ENCODE peak calls at places on chromosomes 16 and 17, in four cellular contexts. One of them, this sample, is unnamed. For H3K9me3 and H3K4me1, the result is how much of the 10 kb centered on the place peaks cover.

GRCh38 chr17:77284023-77284617 is 143.4 kb downstream of the SEC14L1 start:
- DNase-seq in adipocyte: no peak
- DNase-seq in lung: no peak
- DNase-seq in effector memory CD4-positive, alpha-beta T cell: no peak
- DNase-seq in this sample: no peak

GRCh38 chr17:31136319-31136718 is 41.5 kb downstream of the NF1 start:
- DNase-seq in adipocyte: peak
- DNase-seq in effector memory CD4-positive, alpha-beta T cell: no peak
- DNase-seq in lung: no peak
- DNase-seq in this sample: no peak

GRCh38 chr17:57275365-57275764 is 19.0 kb downstream of the MSI2 start:
- DNase-seq in adipocyte: no peak
- DNase-seq in lung: no peak
- DNase-seq in effector memory CD4-positive, alpha-beta T cell: no peak
- DNase-seq in this sample: no peak

GRCh38 chr16:58678716-58679115 is 5.9 kb downstream of the SLC38A7 start:
- DNase-seq in adipocyte: peak
- DNase-seq in effector memory CD4-positive, alpha-beta T cell: no peak
- DNase-seq in lung: no peak
- DNase-seq in this sample: no peak

GRCh38 chr17:65662166-65662565 is 100.7 kb upstream of the AXIN2 start:
- DNase-seq in lung: no peak
- DNase-seq in adipocyte: peak
- DNase-seq in effector memory CD4-positive, alpha-beta T cell: no peak
- DNase-seq in this sample: no peak

GRCh38 chr16:12257926-12258561 is 281.5 kb downstream of the SNX29 start:
- DNase-seq in adipocyte: no peak
- DNase-seq in effector memory CD4-positive, alpha-beta T cell: no peak
- DNase-seq in lung: no peak
- DNase-seq in this sample: peak

GRCh38 chr17:79949646-79950292 is 85.9 kb downstream of the TBC1D16 start:
- DNase-seq in adipocyte: no peak
- DNase-seq in lung: no peak
- DNase-seq in effector memory CD4-positive, alpha-beta T cell: no peak
- DNase-seq in this sample: no peak

GRCh38 chr16:19785512-19786130 is 67.5 kb downstream of the IQCK start:
- DNase-seq in effector memory CD4-positive, alpha-beta T cell: no peak
- DNase-seq in adipocyte: no peak
- DNase-seq in lung: no peak
- DNase-seq in this sample: no peak

GRCh38 chr17:77036841-77037381 is 103.9 kb upstream of the SEC14L1 start:
- DNase-seq in lung: no peak
- DNase-seq in adipocyte: no peak
- DNase-seq in effector memory CD4-positive, alpha-beta T cell: no peak
- DNase-seq in this sample: peak

GRCh38 chr16:28264656-28265055 is 27.7 kb upstream of the SBK1 start:
- DNase-seq in effector memory CD4-positive, alpha-beta T cell: no peak
- DNase-seq in lung: peak
- DNase-seq in adipocyte: peak
- DNase-seq in this sample: peak

GRCh38 chr16:78227855-78228254 is 128.4 kb downstream of the WWOX start:
- DNase-seq in lung: peak
- DNase-seq in effector memory CD4-positive, alpha-beta T cell: no peak
- DNase-seq in adipocyte: no peak
- DNase-seq in this sample: no peak

GRCh38 chr17:77616243-77616731 is 342.2 kb upstream of the TNRC6C start:
- DNase-seq in effector memory CD4-positive, alpha-beta T cell: no peak
- DNase-seq in adipocyte: no peak
- DNase-seq in lung: no peak
- DNase-seq in this sample: no peak

GRCh38 chr17:61389670-61390478 is 9.8 kb upstream of the TBX2 start:
- DNase-seq in adipocyte: peak
- DNase-seq in lung: no peak
- DNase-seq in effector memory CD4-positive, alpha-beta T cell: no peak
- DNase-seq in this sample: no peak

GRCh38 chr17:66667491-66668030 is 167.4 kb upstream of the CACNG5 start:
- DNase-seq in effector memory CD4-positive, alpha-beta T cell: peak
- DNase-seq in lung: no peak
- DNase-seq in adipocyte: no peak
- DNase-seq in this sample: no peak

GRCh38 chr17:51435641-51436091 is 175.3 kb downstream of the UTP18 start:
- DNase-seq in effector memory CD4-positive, alpha-beta T cell: peak
- DNase-seq in lung: peak
- DNase-seq in adipocyte: no peak
- DNase-seq in this sample: no peak

GRCh38 chr16:53131363-53132071 is 76.7 kb downstream of the CHD9 start:
- DNase-seq in lung: peak
- DNase-seq in effector memory CD4-positive, alpha-beta T cell: peak
- DNase-seq in adipocyte: peak
- DNase-seq in this sample: peak

GRCh38 chr17:57767561-57767960 is 22.5 kb upstream of the CCDC182 start:
- DNase-seq in adipocyte: no peak
- DNase-seq in lung: no peak
- DNase-seq in effector memory CD4-positive, alpha-beta T cell: no peak
- DNase-seq in this sample: no peak

GRCh38 chr17:1323336-1323735 is 43.9 kb downstream of the TRARG1 start:
- DNase-seq in effector memory CD4-positive, alpha-beta T cell: no peak
- DNase-seq in lung: no peak
- DNase-seq in adipocyte: peak
- DNase-seq in this sample: no peak

GRCh38 chr16:56697456-56698155 is 15.3 kb downstream of the MT1X start:
- DNase-seq in adipocyte: no peak
- DNase-seq in lung: no peak
- DNase-seq in effector memory CD4-positive, alpha-beta T cell: no peak
- DNase-seq in this sample: no peak

GRCh38 chr17:58121925-58122324 is 26.3 kb upstream of the OR4D1 start:
- DNase-seq in adipocyte: peak
- DNase-seq in lung: no peak
- DNase-seq in effector memory CD4-positive, alpha-beta T cell: no peak
- DNase-seq in this sample: peak

GRCh38 chr17:13572581-13572980 is 29.1 kb downstream of the HS3ST3A1 start:
- DNase-seq in lung: no peak
- DNase-seq in effector memory CD4-positive, alpha-beta T cell: no peak
- DNase-seq in adipocyte: no peak
- DNase-seq in this sample: no peak

GRCh38 chr16:89720520-89720858 is 209 bp downstream of the VPS9D1 start:
- DNase-seq in effector memory CD4-positive, alpha-beta T cell: no peak
- DNase-seq in lung: peak
- DNase-seq in adipocyte: no peak
- DNase-seq in this sample: peak

GRCh38 chr17:39756376-39757079 is 18.8 kb downstream of the GRB7 start:
- DNase-seq in adipocyte: no peak
- DNase-seq in effector memory CD4-positive, alpha-beta T cell: no peak
- DNase-seq in lung: no peak
- DNase-seq in this sample: no peak

GRCh38 chr17:66580601-66581385 is 254.1 kb upstream of the CACNG5 start:
- DNase-seq in lung: peak
- DNase-seq in adipocyte: peak
- DNase-seq in effector memory CD4-positive, alpha-beta T cell: no peak
- DNase-seq in this sample: peak

GRCh38 chr16:35391328-35391727 is 1931.9 kb downstream of the TP53TG3F start:
- DNase-seq in lung: peak
- DNase-seq in effector memory CD4-positive, alpha-beta T cell: no peak
- DNase-seq in adipocyte: peak
- DNase-seq in this sample: no peak

DNA sequence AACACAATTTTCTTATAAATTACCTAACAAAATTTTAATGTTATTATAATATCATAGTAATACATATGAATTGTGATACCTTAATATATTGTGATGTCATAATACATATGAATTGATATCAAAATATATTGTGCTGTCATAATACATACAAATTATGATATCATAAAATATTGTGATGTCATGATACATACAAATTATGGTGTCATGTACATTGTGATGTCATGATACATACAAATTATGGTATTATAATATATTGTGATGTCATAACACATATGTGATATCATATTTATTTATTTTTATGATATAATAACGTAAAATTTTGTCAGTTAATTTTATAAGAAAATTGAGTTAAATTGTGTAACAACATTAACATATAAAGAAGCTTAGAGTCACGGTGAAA is 1927.2 kb downstream of the TP53TG3F start:
- DNase-seq in adipocyte: no peak
- DNase-seq in lung: no peak
- DNase-seq in effector memory CD4-positive, alpha-beta T cell: no peak
- DNase-seq in this sample: no peak
- H3K9me3 ChIP-seq in adipocyte: under half
- H3K9me3 ChIP-seq in lung: under half
- H3K9me3 ChIP-seq in effector memory CD4-positive, alpha-beta T cell: under half
- H3K9me3 ChIP-seq in this sample: under half

GRCh38 chr17:67836205-67836987 is 11.1 kb downstream of the BPTF start:
- DNase-seq in effector memory CD4-positive, alpha-beta T cell: no peak
- DNase-seq in adipocyte: peak
- DNase-seq in lung: peak
- DNase-seq in this sample: no peak

GRCh38 chr17:67833946-67834631 is 8.8 kb downstream of the BPTF start:
- DNase-seq in lung: no peak
- DNase-seq in effector memory CD4-positive, alpha-beta T cell: no peak
- DNase-seq in adipocyte: no peak
- DNase-seq in this sample: no peak

GRCh38 chr17:67841992-67842391 is 16.7 kb downstream of the BPTF start:
- DNase-seq in lung: no peak
- DNase-seq in adipocyte: no peak
- DNase-seq in effector memory CD4-positive, alpha-beta T cell: no peak
- DNase-seq in this sample: no peak

GRCh38 chr17:67834634-67835033 is 9.3 kb downstream of the BPTF start:
- DNase-seq in adipocyte: no peak
- DNase-seq in lung: peak
- DNase-seq in effector memory CD4-positive, alpha-beta T cell: no peak
- DNase-seq in this sample: no peak

GRCh38 chr17:67837965-67838364 is 12.7 kb downstream of the BPTF start:
- DNase-seq in adipocyte: no peak
- DNase-seq in effector memory CD4-positive, alpha-beta T cell: no peak
- DNase-seq in lung: no peak
- DNase-seq in this sample: no peak
- H3K4me1 ChIP-seq in adipocyte: under half
- H3K4me1 ChIP-seq in effector memory CD4-positive, alpha-beta T cell: under half
- H3K4me1 ChIP-seq in lung: under half
- H3K4me1 ChIP-seq in this sample: under half

GRCh38 chr17:54455251-54455868 is 445.3 kb upstream of the TOM1L1 start:
- DNase-seq in effector memory CD4-positive, alpha-beta T cell: no peak
- DNase-seq in lung: no peak
- DNase-seq in adipocyte: no peak
- DNase-seq in this sample: no peak
- H3K4me3 ChIP-seq in effector memory CD4-positive, alpha-beta T cell: no peak
- H3K4me3 ChIP-seq in lung: no peak
- H3K4me3 ChIP-seq in adipocyte: no peak
- H3K4me3 ChIP-seq in this sample: no peak

GRCh38 chr16:51407921-51408320 is 256.9 kb upstream of the SALL1 start:
- DNase-seq in lung: no peak
- DNase-seq in adipocyte: no peak
- DNase-seq in effector memory CD4-positive, alpha-beta T cell: no peak
- DNase-seq in this sample: no peak
- H3K9me3 ChIP-seq in lung: under half
- H3K9me3 ChIP-seq in adipocyte: under half
- H3K9me3 ChIP-seq in effector memory CD4-positive, alpha-beta T cell: under half
- H3K9me3 ChIP-seq in this sample: under half

GRCh38 chr16:88202207-88202745 is 180.5 kb upstream of the ZNF469 start:
- DNase-seq in effector memory CD4-positive, alpha-beta T cell: no peak
- DNase-seq in lung: no peak
- DNase-seq in adipocyte: no peak
- DNase-seq in this sample: no peak

DNA sequence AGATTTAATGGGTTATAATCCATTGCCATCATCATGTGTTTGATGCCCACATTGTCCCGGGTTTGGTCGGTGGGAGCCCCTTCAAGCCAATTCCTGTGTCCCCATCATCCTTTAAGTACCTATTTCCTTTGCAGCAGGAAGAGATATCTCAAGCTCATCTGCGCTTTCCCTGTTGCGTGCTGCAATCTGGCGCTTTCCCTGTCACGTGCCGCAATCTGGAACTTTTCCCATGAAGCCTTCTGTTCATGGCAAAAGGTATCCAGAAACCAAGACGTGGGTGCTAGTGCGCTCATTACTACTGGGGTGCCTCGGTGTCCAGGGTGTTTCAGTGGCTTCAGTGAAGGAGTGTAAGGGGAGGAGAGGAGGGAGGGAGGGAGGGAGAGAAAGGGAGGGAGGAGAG is 174.6 kb upstream of the ZNF469 start:
- DNase-seq in effector memory CD4-positive, alpha-beta T cell: no peak
- DNase-seq in adipocyte: no peak
- DNase-seq in lung: no peak
- DNase-seq in this sample: no peak
- H3K4me1 ChIP-seq in effector memory CD4-positive, alpha-beta T cell: under half
- H3K4me1 ChIP-seq in adipocyte: under half
- H3K4me1 ChIP-seq in lung: under half
- H3K4me1 ChIP-seq in this sample: under half

DNA sequence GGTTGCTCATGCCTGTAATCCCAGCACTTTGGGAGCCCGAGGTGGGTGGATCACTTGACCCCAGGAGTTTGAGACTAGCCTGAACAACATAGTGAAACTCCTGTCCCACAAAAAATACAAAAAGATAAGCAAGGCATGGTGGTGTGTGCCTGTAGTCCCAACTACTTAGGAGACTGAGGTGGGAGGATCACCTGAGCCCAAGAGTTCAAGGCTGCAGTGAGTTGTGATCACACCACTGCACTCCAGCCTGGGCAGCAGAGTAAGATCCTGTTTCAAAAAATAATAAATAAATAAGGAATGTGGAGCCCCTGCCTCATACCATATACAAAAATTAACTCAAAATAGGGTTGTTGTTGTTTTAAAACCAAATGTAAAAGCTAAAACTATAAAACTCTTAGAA is 26.2 kb upstream of the CORO1A start:
- DNase-seq in adipocyte: no peak
- DNase-seq in effector memory CD4-positive, alpha-beta T cell: no peak
- DNase-seq in lung: no peak
- DNase-seq in this sample: no peak
- H3K4me3 ChIP-seq in adipocyte: no peak
- H3K4me3 ChIP-seq in effector memory CD4-positive, alpha-beta T cell: no peak
- H3K4me3 ChIP-seq in lung: no peak
- H3K4me3 ChIP-seq in this sample: no peak

GRCh38 chr17:63978266-63979200 is 5.8 kb upstream of the SCN4A start:
- DNase-seq in adipocyte: no peak
- DNase-seq in lung: no peak
- DNase-seq in effector memory CD4-positive, alpha-beta T cell: no peak
- DNase-seq in this sample: no peak
- H3K9me3 ChIP-seq in adipocyte: under half
- H3K9me3 ChIP-seq in lung: under half
- H3K9me3 ChIP-seq in effector memory CD4-positive, alpha-beta T cell: under half
- H3K9me3 ChIP-seq in this sample: under half

This sample was measured in mucosa of descending colon.